ENCODE peak calls at places on chromosomes 5 and 9, in ten cellular contexts. One of them, this sample, is unnamed.
A peak's percentile ranks its signal among the peaks of the same experiment; 100 is the strongest.

GRCh38 chr5:65873181-65873580 is 53.2 kb upstream of the ERBIN start:
- DNase-seq in CD8-positive, alpha-beta memory T cell: no peak
- DNase-seq in kidney epithelial cell: no peak
- DNase-seq in mammary epithelial cell: peak; percentile 74
- DNase-seq in AG04449: no peak
- DNase-seq in AG10803: peak; percentile 75
- DNase-seq in heart left ventricle: no peak
- DNase-seq in GM23248: peak; percentile 46
- DNase-seq in sigmoid colon: no peak
- DNase-seq in fibroblast of the aortic adventitia: peak; percentile 33
- DNase-seq in this sample: no peak

GRCh38 chr9:93378276-93378675 is 73.2 kb upstream of the FAM120A start:
- DNase-seq in sigmoid colon: no peak
- DNase-seq in fibroblast of the aortic adventitia: no peak
- DNase-seq in heart left ventricle: no peak
- DNase-seq in AG10803: peak; percentile 4
- DNase-seq in mammary epithelial cell: no peak
- DNase-seq in AG04449: no peak
- DNase-seq in CD8-positive, alpha-beta memory T cell: no peak
- DNase-seq in kidney epithelial cell: no peak
- DNase-seq in GM23248: no peak
- DNase-seq in this sample: no peak

GRCh38 chr9:15834541-15834940 is 281.7 kb downstream of the CCDC171 start:
- DNase-seq in GM23248: no peak
- DNase-seq in sigmoid colon: no peak
- DNase-seq in fibroblast of the aortic adventitia: peak; percentile 56
- DNase-seq in AG10803: no peak
- DNase-seq in heart left ventricle: no peak
- DNase-seq in CD8-positive, alpha-beta memory T cell: no peak
- DNase-seq in kidney epithelial cell: no peak
- DNase-seq in AG04449: no peak
- DNase-seq in mammary epithelial cell: no peak
- DNase-seq in this sample: no peak

GRCh38 chr5:167802755-167803431 is 488.6 kb upstream of the WWC1 start:
- DNase-seq in AG10803: peak; percentile 58
- DNase-seq in mammary epithelial cell: peak; percentile 67
- DNase-seq in GM23248: no peak
- DNase-seq in fibroblast of the aortic adventitia: no peak
- DNase-seq in AG04449: no peak
- DNase-seq in heart left ventricle: no peak
- DNase-seq in CD8-positive, alpha-beta memory T cell: no peak
- DNase-seq in sigmoid colon: no peak
- DNase-seq in kidney epithelial cell: peak; percentile 16
- DNase-seq in this sample: no peak

GRCh38 chr5:134098690-134099089 is 15.8 kb upstream of the TCF7 start:
- DNase-seq in CD8-positive, alpha-beta memory T cell: no peak
- DNase-seq in kidney epithelial cell: no peak
- DNase-seq in mammary epithelial cell: no peak
- DNase-seq in GM23248: no peak
- DNase-seq in sigmoid colon: no peak
- DNase-seq in AG04449: no peak
- DNase-seq in heart left ventricle: no peak
- DNase-seq in fibroblast of the aortic adventitia: no peak
- DNase-seq in AG10803: no peak
- DNase-seq in this sample: no peak

GRCh38 chr5:173707392-173707791 is 90.9 kb upstream of the BOD1 start:
- DNase-seq in AG04449: peak; percentile 28
- DNase-seq in kidney epithelial cell: no peak
- DNase-seq in GM23248: peak; percentile 98
- DNase-seq in fibroblast of the aortic adventitia: peak; percentile 89
- DNase-seq in mammary epithelial cell: peak; percentile 84
- DNase-seq in heart left ventricle: peak; percentile 79
- DNase-seq in CD8-positive, alpha-beta memory T cell: no peak
- DNase-seq in sigmoid colon: no peak
- DNase-seq in AG10803: peak; percentile 91
- DNase-seq in this sample: no peak

GRCh38 chr5:150021491-150022162 is 21.1 kb downstream of the HMGXB3 start:
- DNase-seq in mammary epithelial cell: peak; percentile 88
- DNase-seq in GM23248: peak; percentile 54
- DNase-seq in kidney epithelial cell: no peak
- DNase-seq in AG04449: no peak
- DNase-seq in CD8-positive, alpha-beta memory T cell: no peak
- DNase-seq in sigmoid colon: no peak
- DNase-seq in heart left ventricle: no peak
- DNase-seq in AG10803: no peak
- DNase-seq in fibroblast of the aortic adventitia: no peak
- DNase-seq in this sample: no peak

GRCh38 chr5:9423611-9424010 is 122.3 kb downstream of the SEMA5A start:
- DNase-seq in kidney epithelial cell: no peak
- DNase-seq in mammary epithelial cell: no peak
- DNase-seq in AG04449: no peak
- DNase-seq in sigmoid colon: no peak
- DNase-seq in CD8-positive, alpha-beta memory T cell: no peak
- DNase-seq in fibroblast of the aortic adventitia: peak; percentile 27
- DNase-seq in AG10803: peak; percentile 55
- DNase-seq in GM23248: peak; percentile 63
- DNase-seq in heart left ventricle: no peak
- DNase-seq in this sample: no peak

GRCh38 chr5:157107508-157107907 is 1.3 kb downstream of the HAVCR2 start:
- DNase-seq in fibroblast of the aortic adventitia: no peak
- DNase-seq in kidney epithelial cell: no peak
- DNase-seq in CD8-positive, alpha-beta memory T cell: no peak
- DNase-seq in AG10803: no peak
- DNase-seq in AG04449: no peak
- DNase-seq in heart left ventricle: no peak
- DNase-seq in mammary epithelial cell: no peak
- DNase-seq in GM23248: no peak
- DNase-seq in sigmoid colon: no peak
- DNase-seq in this sample: no peak

GRCh38 chr5:157108961-157109360 is at the start of gene HAVCR2:
- DNase-seq in sigmoid colon: no peak
- DNase-seq in kidney epithelial cell: no peak
- DNase-seq in CD8-positive, alpha-beta memory T cell: peak; percentile 6
- DNase-seq in AG10803: no peak
- DNase-seq in heart left ventricle: peak; percentile 55
- DNase-seq in AG04449: no peak
- DNase-seq in mammary epithelial cell: no peak
- DNase-seq in GM23248: no peak
- DNase-seq in fibroblast of the aortic adventitia: no peak
- DNase-seq in this sample: no peak

GRCh38 chr5:157113007-157113406 is 4.2 kb upstream of the HAVCR2 start:
- DNase-seq in mammary epithelial cell: no peak
- DNase-seq in AG10803: peak; percentile 21
- DNase-seq in AG04449: no peak
- DNase-seq in CD8-positive, alpha-beta memory T cell: no peak
- DNase-seq in kidney epithelial cell: no peak
- DNase-seq in sigmoid colon: no peak
- DNase-seq in heart left ventricle: no peak
- DNase-seq in GM23248: peak; percentile 29
- DNase-seq in fibroblast of the aortic adventitia: no peak
- DNase-seq in this sample: no peak

GRCh38 chr5:157106668-157107461 is 2.0 kb downstream of the HAVCR2 start:
- DNase-seq in fibroblast of the aortic adventitia: no peak
- DNase-seq in heart left ventricle: peak; percentile 45
- DNase-seq in mammary epithelial cell: no peak
- DNase-seq in kidney epithelial cell: no peak
- DNase-seq in AG10803: no peak
- DNase-seq in GM23248: peak; percentile 22
- DNase-seq in sigmoid colon: no peak
- DNase-seq in AG04449: no peak
- DNase-seq in CD8-positive, alpha-beta memory T cell: no peak
- DNase-seq in this sample: no peak

GRCh38 chr5:157109744-157110143 is 900 bp upstream of the HAVCR2 start:
- DNase-seq in kidney epithelial cell: no peak
- DNase-seq in fibroblast of the aortic adventitia: no peak
- DNase-seq in sigmoid colon: no peak
- DNase-seq in CD8-positive, alpha-beta memory T cell: no peak
- DNase-seq in heart left ventricle: no peak
- DNase-seq in GM23248: no peak
- DNase-seq in mammary epithelial cell: no peak
- DNase-seq in AG04449: no peak
- DNase-seq in AG10803: no peak
- DNase-seq in this sample: no peak
- H3K4me3 ChIP-seq in kidney epithelial cell: no peak overlapping the region
- H3K4me3 ChIP-seq in fibroblast of the aortic adventitia: no peak overlapping the region
- H3K4me3 ChIP-seq in sigmoid colon: no peak overlapping the region
- H3K4me3 ChIP-seq in CD8-positive, alpha-beta memory T cell: peak overlapping the region; percentile 62
- H3K4me3 ChIP-seq in heart left ventricle: no peak overlapping the region
- H3K4me3 ChIP-seq in GM23248: no peak overlapping the region
- H3K4me3 ChIP-seq in mammary epithelial cell: no peak overlapping the region
- H3K4me3 ChIP-seq in AG04449: no peak overlapping the region
- H3K4me3 ChIP-seq in AG10803: no peak overlapping the region
- H3K4me3 ChIP-seq in this sample: no peak overlapping the region

DNA sequence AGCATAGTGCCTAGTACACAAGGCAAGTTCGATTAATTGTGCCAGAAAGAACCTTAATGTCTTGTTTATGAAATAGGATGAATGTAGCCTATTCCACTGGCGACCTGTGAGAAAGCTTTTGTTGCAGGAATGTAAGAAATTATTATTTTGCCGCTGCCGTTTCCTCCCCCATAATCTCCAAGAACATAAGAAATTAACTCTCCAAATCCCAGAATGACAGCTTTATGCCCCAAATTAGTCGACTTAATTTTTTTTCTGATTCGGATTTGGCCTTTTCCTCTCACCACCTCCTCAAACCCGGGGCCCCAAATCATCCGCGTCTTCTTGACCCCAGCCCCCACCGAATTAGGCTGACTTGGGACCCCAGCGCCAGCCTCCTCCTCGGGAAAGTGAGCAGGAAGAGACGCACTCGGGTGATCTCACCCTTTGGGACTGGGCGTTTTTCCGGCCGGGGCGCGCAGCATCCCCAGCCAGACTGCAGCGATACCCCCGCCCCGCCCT is 685 bp upstream of the SPTAN1 start:
- DNase-seq in sigmoid colon: no peak
- DNase-seq in fibroblast of the aortic adventitia: no peak
- DNase-seq in AG10803: no peak
- DNase-seq in heart left ventricle: no peak
- DNase-seq in GM23248: no peak
- DNase-seq in mammary epithelial cell: no peak
- DNase-seq in kidney epithelial cell: no peak
- DNase-seq in AG04449: no peak
- DNase-seq in CD8-positive, alpha-beta memory T cell: no peak
- DNase-seq in this sample: no peak
- H3K4me3 ChIP-seq in sigmoid colon: peak overlapping the region; percentile 98
- H3K4me3 ChIP-seq in fibroblast of the aortic adventitia: peak overlapping the region; percentile 70
- H3K4me3 ChIP-seq in AG10803: peak overlapping the region; percentile 69
- H3K4me3 ChIP-seq in heart left ventricle: peak overlapping the region; percentile 98
- H3K4me3 ChIP-seq in GM23248: peak overlapping the region; percentile 79
- H3K4me3 ChIP-seq in mammary epithelial cell: peak overlapping the region; percentile 60
- H3K4me3 ChIP-seq in kidney epithelial cell: peak overlapping the region; percentile 92
- H3K4me3 ChIP-seq in AG04449: peak overlapping the region; percentile 77
- H3K4me3 ChIP-seq in CD8-positive, alpha-beta memory T cell: peak overlapping the region; percentile 76
- H3K4me3 ChIP-seq in this sample: peak overlapping the region; percentile 83

GRCh38 chr9:38319496-38320173 is 72.9 kb upstream of the ALDH1B1 start:
- DNase-seq in fibroblast of the aortic adventitia: peak; percentile 6
- DNase-seq in AG04449: no peak
- DNase-seq in CD8-positive, alpha-beta memory T cell: no peak
- DNase-seq in kidney epithelial cell: peak; percentile 47
- DNase-seq in GM23248: no peak
- DNase-seq in AG10803: no peak
- DNase-seq in mammary epithelial cell: no peak
- DNase-seq in heart left ventricle: no peak
- DNase-seq in sigmoid colon: no peak
- DNase-seq in this sample: peak; percentile 78

GRCh38 chr9:38322937-38323336 is 69.6 kb upstream of the ALDH1B1 start:
- DNase-seq in sigmoid colon: no peak
- DNase-seq in heart left ventricle: no peak
- DNase-seq in AG04449: no peak
- DNase-seq in AG10803: no peak
- DNase-seq in CD8-positive, alpha-beta memory T cell: no peak
- DNase-seq in fibroblast of the aortic adventitia: no peak
- DNase-seq in kidney epithelial cell: no peak
- DNase-seq in mammary epithelial cell: no peak
- DNase-seq in GM23248: no peak
- DNase-seq in this sample: no peak

GRCh38 chr9:38315085-38315595 is 77.4 kb upstream of the ALDH1B1 start:
- DNase-seq in GM23248: no peak
- DNase-seq in heart left ventricle: no peak
- DNase-seq in AG10803: no peak
- DNase-seq in fibroblast of the aortic adventitia: no peak
- DNase-seq in sigmoid colon: no peak
- DNase-seq in AG04449: no peak
- DNase-seq in CD8-positive, alpha-beta memory T cell: no peak
- DNase-seq in mammary epithelial cell: no peak
- DNase-seq in kidney epithelial cell: no peak
- DNase-seq in this sample: no peak

GRCh38 chr9:38316166-38316765 is 76.2 kb upstream of the ALDH1B1 start:
- DNase-seq in sigmoid colon: no peak
- DNase-seq in AG10803: no peak
- DNase-seq in fibroblast of the aortic adventitia: no peak
- DNase-seq in GM23248: no peak
- DNase-seq in kidney epithelial cell: no peak
- DNase-seq in AG04449: no peak
- DNase-seq in heart left ventricle: no peak
- DNase-seq in mammary epithelial cell: no peak
- DNase-seq in CD8-positive, alpha-beta memory T cell: no peak
- DNase-seq in this sample: no peak

GRCh38 chr9:38318755-38319495 is 73.6 kb upstream of the ALDH1B1 start:
- DNase-seq in AG10803: peak; percentile 34
- DNase-seq in sigmoid colon: no peak
- DNase-seq in mammary epithelial cell: peak; percentile 30
- DNase-seq in heart left ventricle: no peak
- DNase-seq in CD8-positive, alpha-beta memory T cell: no peak
- DNase-seq in fibroblast of the aortic adventitia: peak; percentile 35
- DNase-seq in AG04449: no peak
- DNase-seq in kidney epithelial cell: peak; percentile 71
- DNase-seq in GM23248: peak; percentile 27
- DNase-seq in this sample: peak; percentile 95
- H3K4me3 ChIP-seq in AG10803: no peak overlapping the region
- H3K4me3 ChIP-seq in sigmoid colon: no peak overlapping the region
- H3K4me3 ChIP-seq in mammary epithelial cell: no peak overlapping the region
- H3K4me3 ChIP-seq in heart left ventricle: no peak overlapping the region
- H3K4me3 ChIP-seq in CD8-positive, alpha-beta memory T cell: no peak overlapping the region
- H3K4me3 ChIP-seq in fibroblast of the aortic adventitia: peak overlapping the region; percentile 19
- H3K4me3 ChIP-seq in AG04449: no peak overlapping the region
- H3K4me3 ChIP-seq in kidney epithelial cell: no peak overlapping the region
- H3K4me3 ChIP-seq in GM23248: peak overlapping the region; percentile 41
- H3K4me3 ChIP-seq in this sample: peak overlapping the region; percentile 4

GRCh38 chr5:95823241-95823737 is 763 bp upstream of the GLRX start:
- DNase-seq in heart left ventricle: no peak
- DNase-seq in GM23248: peak; percentile 36
- DNase-seq in fibroblast of the aortic adventitia: no peak
- DNase-seq in AG10803: no peak
- DNase-seq in CD8-positive, alpha-beta memory T cell: no peak
- DNase-seq in sigmoid colon: no peak
- DNase-seq in kidney epithelial cell: no peak
- DNase-seq in AG04449: no peak
- DNase-seq in mammary epithelial cell: no peak
- DNase-seq in this sample: no peak

GRCh38 chr5:95822408-95823240 is at the start of gene GLRX:
- DNase-seq in AG04449: peak; percentile 86
- DNase-seq in sigmoid colon: peak; percentile 89
- DNase-seq in kidney epithelial cell: peak; percentile 79
- DNase-seq in CD8-positive, alpha-beta memory T cell: peak; percentile 48
- DNase-seq in mammary epithelial cell: peak; percentile 86
- DNase-seq in fibroblast of the aortic adventitia: peak; percentile 97
- DNase-seq in GM23248: peak; percentile 97
- DNase-seq in heart left ventricle: peak; percentile 82
- DNase-seq in AG10803: peak; percentile 97
- DNase-seq in this sample: peak; percentile 92

GRCh38 chr5:95822038-95822407 is 503 bp downstream of the GLRX start:
- DNase-seq in GM23248: peak; percentile 84
- DNase-seq in AG10803: peak; percentile 61
- DNase-seq in fibroblast of the aortic adventitia: peak; percentile 73
- DNase-seq in kidney epithelial cell: no peak
- DNase-seq in AG04449: no peak
- DNase-seq in mammary epithelial cell: peak; percentile 19
- DNase-seq in heart left ventricle: peak; percentile 79
- DNase-seq in sigmoid colon: peak; percentile 85
- DNase-seq in CD8-positive, alpha-beta memory T cell: peak; percentile 17
- DNase-seq in this sample: no peak

GRCh38 chr5:95823738-95824609 is 1.4 kb upstream of the GLRX start:
- DNase-seq in AG10803: peak; percentile 95
- DNase-seq in CD8-positive, alpha-beta memory T cell: peak; percentile 51
- DNase-seq in GM23248: peak; percentile 99
- DNase-seq in mammary epithelial cell: no peak
- DNase-seq in AG04449: peak; percentile 87
- DNase-seq in fibroblast of the aortic adventitia: peak; percentile 92
- DNase-seq in sigmoid colon: peak; percentile 92
- DNase-seq in kidney epithelial cell: peak; percentile 69
- DNase-seq in heart left ventricle: peak; percentile 72
- DNase-seq in this sample: peak; percentile 69

DNA sequence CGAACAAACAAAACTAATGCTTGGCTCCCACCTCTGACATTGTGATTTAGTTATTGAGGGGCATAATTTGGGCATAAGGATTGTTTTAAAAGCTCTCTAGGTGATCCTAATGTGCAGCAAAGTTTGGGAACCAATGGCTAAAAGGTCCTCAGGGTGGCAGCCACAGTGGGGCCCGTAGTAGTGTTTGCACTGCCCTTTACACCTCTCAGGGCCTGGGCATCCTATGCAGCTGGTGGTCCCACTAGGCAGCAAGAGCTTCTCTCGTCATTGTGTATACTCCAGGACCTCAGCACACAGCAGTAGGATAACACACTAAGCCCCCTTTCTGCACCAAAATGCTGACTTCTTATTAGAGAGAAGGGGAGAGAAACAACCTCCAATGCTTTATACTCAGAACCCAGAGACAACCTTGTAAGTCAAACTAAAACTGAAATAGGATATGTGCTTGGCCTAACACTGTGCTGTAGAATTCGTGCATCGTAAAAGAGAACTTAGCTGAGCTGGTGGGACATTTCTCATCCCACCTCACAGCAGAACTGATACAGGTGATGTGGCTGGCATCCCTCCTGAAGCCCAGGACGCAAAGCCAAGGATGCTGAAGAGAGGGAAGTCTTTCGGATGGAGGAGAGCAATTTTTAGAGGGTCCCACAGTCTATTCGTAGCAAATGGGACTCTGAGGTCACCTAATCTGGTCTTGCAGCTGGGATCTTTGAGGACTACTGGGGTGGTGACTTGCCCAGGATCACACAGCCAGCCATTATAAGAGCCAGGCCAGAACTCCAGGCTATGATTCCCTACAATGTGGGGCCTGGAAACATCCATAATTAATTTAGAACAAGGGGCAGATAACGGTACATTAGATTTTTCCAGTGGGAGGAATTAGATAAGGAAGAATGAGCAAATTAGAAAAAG is 1.2 kb downstream of the GLRX start:
- DNase-seq in GM23248: peak; percentile 24
- DNase-seq in fibroblast of the aortic adventitia: peak; percentile 15
- DNase-seq in sigmoid colon: no peak
- DNase-seq in heart left ventricle: no peak
- DNase-seq in kidney epithelial cell: no peak
- DNase-seq in AG10803: no peak
- DNase-seq in CD8-positive, alpha-beta memory T cell: no peak
- DNase-seq in AG04449: no peak
- DNase-seq in mammary epithelial cell: no peak
- DNase-seq in this sample: no peak
- H3K4me3 ChIP-seq in GM23248: peak overlapping the region; percentile 99
- H3K4me3 ChIP-seq in fibroblast of the aortic adventitia: peak overlapping the region; percentile 94
- H3K4me3 ChIP-seq in sigmoid colon: peak overlapping the region; percentile 58
- H3K4me3 ChIP-seq in heart left ventricle: peak overlapping the region; percentile 91
- H3K4me3 ChIP-seq in kidney epithelial cell: peak overlapping the region; percentile 92
- H3K4me3 ChIP-seq in AG10803: peak overlapping the region; percentile 95
- H3K4me3 ChIP-seq in CD8-positive, alpha-beta memory T cell: peak overlapping the region; percentile 96
- H3K4me3 ChIP-seq in AG04449: peak overlapping the region; percentile 83
- H3K4me3 ChIP-seq in mammary epithelial cell: no peak overlapping the region
- H3K4me3 ChIP-seq in this sample: peak overlapping the region; percentile 100

This sample was measured in epithelial cell of proximal tubule.